ENCODE peak calls at places on chromosomes 13 and 19, in nine cellular contexts. Z is A549; W is Right ventricle myocardium superior; Q is tibial nerve; D is fibroblast of pulmonary artery; E is CD4-positive, alpha-beta T cell; L is left cardiac atrium; K is adrenal gland; T is AG04449. R is an unnamed sample.
A peak's percentile ranks its signal among the peaks of the same experiment; 100 is the strongest.

GRCh38 chr13:99406799-99407201 is 94.5 kb upstream of the TM9SF2 start:
- DNase-seq in L (no peak), E (no peak), Z (no peak), D (peak; percentile 8), W (no peak), Q (no peak), K (peak; percentile 28), T (no peak), R (no peak)

GRCh38 chr19:52296773-52297600 is at the start of gene ZNF480:
- DNase-seq in Q (peak; percentile 75), L (peak; percentile 90), D (peak; percentile 77), W (peak; percentile 93), Z (peak; percentile 63), E (peak; percentile 81), K (peak; percentile 90), T (peak; percentile 14), R (peak; percentile 81)

GRCh38 chr13:61128850-61129645 is 286.6 kb downstream of the PCDH20 start:
- DNase-seq in K (no peak), Q (no peak), T (no peak), Z (no peak), E (no peak), L (no peak), W (no peak), D (no peak), R (no peak)

GRCh38 chr13:100149389-100149788 is 60.5 kb downstream of the PCCA start:
- DNase-seq in Z (no peak), D (no peak), K (no peak), E (no peak), L (no peak), Q (no peak), W (no peak), T (no peak), R (no peak)

GRCh38 chr19:35718345-35719041 is 690 bp downstream of the KMT2B start:
- DNase-seq in T (no peak), Z (peak; percentile 50), K (peak; percentile 57), E (peak; percentile 23), Q (no peak), L (peak; percentile 60), W (no peak), D (peak; percentile 8), R (peak; percentile 82)

GRCh38 chr19:51440846-51441409 is 17.3 kb downstream of the SIGLEC8 start:
- DNase-seq in E (no peak), W (no peak), K (peak; percentile 34), Z (no peak), T (no peak), Q (no peak), L (no peak), D (no peak), R (no peak)

GRCh38 chr13:99086869-99087129 is 108.9 kb upstream of the DOCK9 start:
- DNase-seq in Z (peak; percentile 21), Q (no peak), E (peak; percentile 21), K (peak; percentile 27), T (no peak), W (peak; percentile 63), L (peak; percentile 54), D (peak; percentile 11), R (no peak)

GRCh38 chr13:59423708-59424355 is 739.9 kb downstream of the DIAPH3 start:
- DNase-seq in E (no peak), T (no peak), Q (no peak), W (no peak), K (no peak), Z (no peak), L (no peak), D (no peak), R (no peak)

GRCh38 chr13:29903524-29903923 is 53.1 kb upstream of the UBL3 start:
- DNase-seq in E (no peak), Q (no peak), L (no peak), Z (no peak), W (no peak), K (no peak), D (no peak), T (no peak), R (no peak)

GRCh38 chr19:12825259-12826131 is 8.9 kb downstream of the RTBDN start:
- DNase-seq in T (no peak), Z (no peak), L (peak; percentile 31), K (no peak), Q (no peak), E (no peak), W (no peak), D (no peak), R (no peak)

GRCh38 chr13:110922506-110922905 is 7.6 kb upstream of the ANKRD10 start:
- DNase-seq in Z (no peak), E (no peak), D (no peak), Q (no peak), L (no peak), T (no peak), K (no peak), W (no peak), R (no peak)

GRCh38 chr19:51792932-51793331 is 2.0 kb upstream of the FPR3 start:
- DNase-seq in D (no peak), L (no peak), Z (no peak), K (no peak), Q (no peak), W (no peak), E (no peak), T (no peak), R (no peak)

GRCh38 chr19:49057636-49058234 is at the start of gene CGB7:
- DNase-seq in W (peak; percentile 84), L (peak; percentile 85), E (peak; percentile 15), D (peak; percentile 47), T (no peak), Z (peak; percentile 77), Q (peak; percentile 29), K (peak; percentile 68), R (peak; percentile 78)

GRCh38 chr19:46254776-46255175 is 25.2 kb downstream of the IGFL1 start:
- DNase-seq in K (no peak), T (no peak), Q (no peak), L (no peak), W (no peak), E (no peak), D (no peak), Z (no peak), R (no peak)

GRCh38 chr19:16041571-16042386 is 34.5 kb upstream of the TPM4 start:
- DNase-seq in D (peak; percentile 69), T (peak; percentile 12), E (peak; percentile 65), K (peak; percentile 83), L (peak; percentile 86), W (peak; percentile 88), Z (peak; percentile 79), Q (peak; percentile 66), R (peak; percentile 81)

GRCh38 chr19:55467236-55468053 is 2.9 kb upstream of the C19orf85 start:
- DNase-seq in Q (peak; percentile 63), K (peak; percentile 70), E (peak; percentile 45), W (peak; percentile 86), L (peak; percentile 79), D (peak; percentile 82), Z (peak; percentile 73), T (no peak), R (peak; percentile 74)

GRCh38 chr13:50599927-50600326 is 243.6 kb downstream of the DLEU7 start:
- DNase-seq in E (no peak), W (no peak), T (no peak), D (no peak), K (no peak), L (no peak), Z (no peak), Q (no peak), R (no peak)

GRCh38 chr19:3073931-3074595 is 11.8 kb upstream of the TLE5 start:
- DNase-seq in Z (no peak), T (no peak), K (peak; percentile 75), L (peak; percentile 28), D (peak; percentile 45), E (no peak), Q (no peak), W (no peak), R (no peak)

GRCh38 chr19:14006085-14006765 is at the start of gene RFX1:
- DNase-seq in W (peak; percentile 100), Z (peak; percentile 80), L (peak; percentile 100), D (peak; percentile 100), Q (peak; percentile 100), K (peak; percentile 100), E (peak; percentile 100), T (peak; percentile 100), R (peak; percentile 100)